ENCODE peak calls at places on chromosome 22, in six cellular contexts. G is HCT116, L is sigmoid colon, S is K562, O is body of pancreas, Z is fibroblast of lung. X is an unnamed sample.

GRCh38 chr22:30694171-30694637 is 470 bp upstream of the OSBP2 start:
- DNase-seq in G (peak; percentile 29), L (peak; percentile 74), S (no peak), O (peak; percentile 89), Z (peak; percentile 43), X (peak; percentile 59)

GRCh38 chr22:32820131-32820882 is 18.8 kb downstream of the TIMP3 start:
- DNase-seq in G (no peak), L (peak; percentile 56), S (no peak), O (no peak), Z (no peak), X (no peak)

GRCh38 chr22:29988719-29989118 is 91.5 kb upstream of the HORMAD2 start:
- DNase-seq in G (no peak), L (no peak), S (no peak), O (no peak), Z (peak; percentile 51), X (no peak)

GRCh38 chr22:31098633-31099110 is 8.7 kb downstream of the SELENOM start:
- DNase-seq in G (no peak), L (peak; percentile 92), S (peak; percentile 88), O (no peak), Z (no peak), X (no peak)

GRCh38 chr22:23357028-23357427 is 176.7 kb downstream of the BCR start:
- DNase-seq in G (no peak), L (no peak), S (no peak), O (no peak), Z (no peak), X (no peak)

GRCh38 chr22:47206819-47207218 is 444.4 kb downstream of the TBC1D22A start:
- DNase-seq in G (no peak), L (peak; percentile 52), S (no peak), O (no peak), Z (no peak), X (no peak)

GRCh38 chr22:46791201-46791731 is 28.8 kb downstream of the TBC1D22A start:
- DNase-seq in G (no peak), L (peak; percentile 84), S (no peak), O (peak; percentile 26), Z (peak; percentile 76), X (peak; percentile 20)

GRCh38 chr22:46084943-46085830 is 65.1 kb upstream of the PPARA start:
- DNase-seq in G (no peak), L (peak; percentile 95), S (peak; percentile 45), O (peak; percentile 90), Z (no peak), X (peak; percentile 21)

GRCh38 chr22:49967333-49968241 is 7.0 kb downstream of the PIM3 start:
- DNase-seq in G (no peak), L (peak; percentile 83), S (no peak), O (peak; percentile 70), Z (peak; percentile 75), X (no peak)

GRCh38 chr22:27726726-27727449 is 74.7 kb downstream of the MN1 start:
- DNase-seq in G (no peak), L (peak; percentile 75), S (peak; percentile 84), O (no peak), Z (peak; percentile 70), X (no peak)

GRCh38 chr22:44990328-44990727 is 19.5 kb downstream of the PHF21B start:
- DNase-seq in G (no peak), L (no peak), S (no peak), O (no peak), Z (no peak), X (no peak)

GRCh38 chr22:43811777-43812148 is 342 bp downstream of the EFCAB6 start:
- DNase-seq in G (no peak), L (no peak), S (no peak), O (no peak), Z (peak; percentile 56), X (no peak)

GRCh38 chr22:36457688-36458450 is 23.6 kb downstream of the TXN2 start:
- DNase-seq in G (no peak), L (peak; percentile 83), S (no peak), O (peak; percentile 66), Z (peak; percentile 50), X (no peak)

GRCh38 chr22:42269407-42270177 is 861 bp downstream of the TCF20 start:
- DNase-seq in G (peak; percentile 48), L (peak; percentile 73), S (peak; percentile 63), O (peak; percentile 85), Z (no peak), X (peak; percentile 88)

GRCh38 chr22:25078591-25078990 is 121.1 kb upstream of the CRYBB3 start:
- DNase-seq in G (no peak), L (no peak), S (no peak), O (no peak), Z (no peak), X (no peak)

GRCh38 chr22:50656122-50657070 is 16.2 kb upstream of the SHANK3 start:
- DNase-seq in G (no peak), L (peak; percentile 63), S (no peak), O (no peak), Z (peak; percentile 71), X (no peak)

GRCh38 chr22:43008509-43008908 is 6.4 kb downstream of the PACSIN2 start:
- DNase-seq in G (no peak), L (no peak), S (no peak), O (no peak), Z (no peak), X (peak; percentile 49)

GRCh38 chr22:41021655-41022454 is 70.5 kb upstream of the EP300 start:
- DNase-seq in G (peak; percentile 41), L (peak; percentile 88), S (peak; percentile 79), O (peak; percentile 75), Z (peak; percentile 68), X (peak; percentile 84)

GRCh38 chr22:46390652-46391301 is 55.3 kb downstream of the TRMU start:
- DNase-seq in G (no peak), L (no peak), S (peak; percentile 37), O (peak; percentile 93), Z (peak; percentile 68), X (peak; percentile 39)

GRCh38 chr22:43160497-43161126 is 9.3 kb downstream of the TSPO start:
- DNase-seq in G (no peak), L (no peak), S (no peak), O (no peak), Z (no peak), X (no peak)

GRCh38 chr22:20208713-20209310 is 58.0 kb upstream of the CCDC188 start:
- DNase-seq in G (no peak), L (no peak), S (no peak), O (peak; percentile 51), Z (no peak), X (no peak)

GRCh38 chr22:20206709-20207215 is 55.9 kb upstream of the CCDC188 start:
- DNase-seq in G (no peak), L (no peak), S (peak; percentile 97), O (peak; percentile 51), Z (peak; percentile 31), X (no peak)

GRCh38 chr22:20205464-20205963 is 54.7 kb upstream of the CCDC188 start:
- DNase-seq in G (no peak), L (no peak), S (no peak), O (no peak), Z (no peak), X (no peak)

GRCh38 chr22:20205964-20206708 is 55.3 kb upstream of the CCDC188 start:
- DNase-seq in G (peak; percentile 75), L (peak; percentile 74), S (peak; percentile 95), O (peak; percentile 71), Z (peak; percentile 80), X (no peak)

DNA sequence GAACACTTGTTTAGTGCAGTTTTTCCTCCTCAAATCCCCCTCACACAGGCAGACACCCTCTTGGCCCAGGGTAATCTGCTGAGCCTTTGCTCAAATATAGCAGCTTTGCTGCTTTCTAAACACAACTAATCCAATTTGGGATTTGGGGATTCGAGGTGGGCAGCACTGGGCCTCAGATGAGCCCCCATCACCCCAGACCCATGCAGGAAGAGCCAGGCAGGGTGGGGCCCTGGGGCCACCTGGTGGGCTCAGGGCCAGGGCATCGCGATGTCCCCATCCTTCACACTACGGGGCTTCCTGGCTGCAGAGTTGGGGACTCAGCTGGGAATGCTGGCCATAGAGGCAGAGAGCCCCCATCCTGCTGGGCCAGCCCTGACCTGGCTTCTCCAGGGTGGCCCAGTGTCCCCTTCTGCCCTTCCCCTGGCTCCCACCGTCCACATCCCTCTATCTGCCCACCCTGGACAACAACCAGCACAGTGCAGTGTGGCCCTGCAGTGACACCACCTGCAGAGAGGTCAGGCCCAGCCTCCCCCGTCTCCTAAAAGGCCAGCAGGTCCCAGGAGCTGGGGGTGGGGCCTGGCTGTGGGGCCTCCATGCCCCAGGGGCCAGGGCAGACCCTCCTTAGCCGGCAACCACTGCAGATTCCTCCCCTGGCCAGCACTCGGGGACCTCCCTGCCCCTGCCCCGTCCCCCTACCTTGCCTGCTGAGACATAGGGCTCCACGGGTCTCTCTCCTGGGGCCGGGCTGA is 56.6 kb upstream of the CCDC188 start:
- DNase-seq in G (no peak), L (no peak), S (peak; percentile 70), O (no peak), Z (no peak), X (no peak)
- H3K4me1 ChIP-seq in G (peaks cover 46% of the 10 kb centered on the region), L (no peaks in the 10 kb centered on the region), S (peaks cover 28% of the 10 kb centered on the region), O (peaks cover 94% of the 10 kb centered on the region), Z (peaks cover 31% of the 10 kb centered on the region), X (peaks cover 42% of the 10 kb centered on the region)

GRCh38 chr22:35431483-35432205 is 31.7 kb downstream of the MCM5 start:
- DNase-seq in G (no peak), L (no peak), S (no peak), O (no peak), Z (no peak), X (no peak)
- TF ChIP-seq CTCF in G (no peak), L (no peak), S (no peak), O (no peak), Z (peak; percentile 20), X (no peak)

GRCh38 chr22:37565830-37566229 is 5.5 kb downstream of the CDC42EP1 start:
- DNase-seq in G (no peak), L (no peak), S (no peak), O (no peak), Z (no peak), X (no peak)

GRCh38 chr22:37566329-37566837 is 6.1 kb downstream of the CDC42EP1 start:
- DNase-seq in G (no peak), L (no peak), S (no peak), O (no peak), Z (no peak), X (no peak)

GRCh38 chr22:37563153-37564081 is 3.1 kb downstream of the CDC42EP1 start:
- DNase-seq in G (peak; percentile 57), L (peak; percentile 94), S (peak; percentile 29), O (peak; percentile 83), Z (peak; percentile 91), X (peak; percentile 77)

GRCh38 chr22:37562049-37562784 is 1.9 kb downstream of the CDC42EP1 start:
- DNase-seq in G (no peak), L (no peak), S (no peak), O (peak; percentile 60), Z (no peak), X (no peak)

DNA sequence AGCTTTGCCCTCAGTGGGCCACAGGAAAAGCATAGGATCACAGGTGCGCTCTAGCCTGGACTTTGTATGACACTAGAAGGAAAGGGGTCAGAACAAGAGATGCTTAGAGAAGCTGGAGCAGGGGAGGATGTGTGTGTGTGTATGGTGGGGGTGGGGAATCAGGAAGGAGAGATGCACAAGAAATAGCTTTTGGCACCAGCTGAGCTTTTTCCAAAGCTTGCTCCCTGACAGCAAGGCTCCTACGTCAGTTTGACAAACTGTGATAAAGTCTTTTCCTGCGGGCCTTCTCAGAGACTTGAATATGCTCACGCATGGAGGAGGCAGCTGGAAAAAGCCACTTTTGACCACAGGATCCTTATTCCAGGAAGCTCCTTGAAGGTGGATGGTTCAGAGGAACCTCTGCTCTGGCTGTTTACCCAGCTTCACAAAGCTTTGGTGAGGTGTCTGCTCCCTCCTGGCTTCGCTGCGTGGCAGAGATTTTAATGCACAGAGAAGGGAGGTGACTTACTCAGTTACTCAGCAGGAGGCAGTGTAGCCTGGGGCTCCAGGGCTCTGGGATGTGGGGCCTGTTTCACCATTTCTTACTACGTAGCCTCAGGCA is 3.9 kb downstream of the CDC42EP1 start:
- DNase-seq in G (no peak), L (no peak), S (no peak), O (no peak), Z (peak; percentile 39), X (no peak)
- H3K4me1 ChIP-seq in G (peaks cover 66% of the 10 kb centered on the region), L (no peaks in the 10 kb centered on the region), S (peaks cover 28% of the 10 kb centered on the region), O (peaks cover 82% of the 10 kb centered on the region), Z (peaks cover 30% of the 10 kb centered on the region), X (peaks cover 63% of the 10 kb centered on the region)

GRCh38 chr22:38824587-38824986 is 19.2 kb downstream of the NPTXR start:
- DNase-seq in G (no peak), L (peak; percentile 50), S (peak; percentile 72), O (peak; percentile 63), Z (peak; percentile 75), X (peak; percentile 84)
- TF ChIP-seq CTCF in G (no peak), L (no peak), S (peak; percentile 68), O (peak; percentile 39), Z (peak; percentile 70), X (peak; percentile 64)

X was measured in Caco-2.